ENCODE peak calls at places on chromosome 9, in six cellular contexts. One of them, this sample, is unnamed.

GRCh38 chr9:6645153-6646027 is at the start of gene GLDC:
- DNase-seq in left lung: peak; percentile 80
- DNase-seq in stomach: peak; percentile 61
- DNase-seq in psoas muscle: peak; percentile 38
- DNase-seq in right cardiac atrium: peak; percentile 73
- DNase-seq in SK-N-SH: peak; percentile 98
- DNase-seq in this sample: peak; percentile 45

GRCh38 chr9:27432308-27432707 is 91.8 kb upstream of the IFNK start:
- DNase-seq in left lung: no peak
- DNase-seq in stomach: no peak
- DNase-seq in psoas muscle: no peak
- DNase-seq in right cardiac atrium: no peak
- DNase-seq in SK-N-SH: no peak
- DNase-seq in this sample: no peak

GRCh38 chr9:133168432-133168831 is 4.7 kb upstream of the GBGT1 start:
- DNase-seq in left lung: no peak
- DNase-seq in stomach: no peak
- DNase-seq in psoas muscle: no peak
- DNase-seq in right cardiac atrium: no peak
- DNase-seq in SK-N-SH: no peak
- DNase-seq in this sample: no peak

GRCh38 chr9:116394070-116394469 is 240.5 kb downstream of the PAPPA start:
- DNase-seq in left lung: no peak
- DNase-seq in stomach: no peak
- DNase-seq in psoas muscle: no peak
- DNase-seq in right cardiac atrium: no peak
- DNase-seq in SK-N-SH: no peak
- DNase-seq in this sample: no peak

GRCh38 chr9:121541945-121542344 is 42.3 kb upstream of the GGTA1 start:
- DNase-seq in left lung: no peak
- DNase-seq in stomach: no peak
- DNase-seq in psoas muscle: no peak
- DNase-seq in right cardiac atrium: no peak
- DNase-seq in SK-N-SH: no peak
- DNase-seq in this sample: no peak

GRCh38 chr9:120161801-120162200 is 418.2 kb downstream of the CDK5RAP2 start:
- DNase-seq in left lung: no peak
- DNase-seq in stomach: no peak
- DNase-seq in psoas muscle: no peak
- DNase-seq in right cardiac atrium: no peak
- DNase-seq in SK-N-SH: no peak
- DNase-seq in this sample: no peak

GRCh38 chr9:37972346-37972745 is 68.4 kb upstream of the SLC25A51 start:
- DNase-seq in left lung: no peak
- DNase-seq in stomach: no peak
- DNase-seq in psoas muscle: no peak
- DNase-seq in right cardiac atrium: no peak
- DNase-seq in SK-N-SH: no peak
- DNase-seq in this sample: no peak

GRCh38 chr9:71490810-71491209 is 277.5 kb downstream of the CEMIP2 start:
- DNase-seq in left lung: no peak
- DNase-seq in stomach: no peak
- DNase-seq in psoas muscle: no peak
- DNase-seq in right cardiac atrium: no peak
- DNase-seq in SK-N-SH: no peak
- DNase-seq in this sample: no peak

GRCh38 chr9:130639119-130639485 is 25.3 kb upstream of the PRDM12 start:
- DNase-seq in left lung: peak; percentile 31
- DNase-seq in stomach: no peak
- DNase-seq in psoas muscle: no peak
- DNase-seq in right cardiac atrium: no peak
- DNase-seq in SK-N-SH: no peak
- DNase-seq in this sample: no peak

GRCh38 chr9:73264636-73265035 is 113.0 kb downstream of the ANXA1 start:
- DNase-seq in left lung: no peak
- DNase-seq in stomach: no peak
- DNase-seq in psoas muscle: no peak
- DNase-seq in right cardiac atrium: no peak
- DNase-seq in SK-N-SH: no peak
- DNase-seq in this sample: no peak

GRCh38 chr9:108443278-108443633 is 412.5 kb downstream of the ACTL7B start:
- DNase-seq in left lung: no peak
- DNase-seq in stomach: no peak
- DNase-seq in psoas muscle: no peak
- DNase-seq in right cardiac atrium: no peak
- DNase-seq in SK-N-SH: no peak
- DNase-seq in this sample: no peak

GRCh38 chr9:83707518-83707767 is 315 bp downstream of the UBQLN1 start:
- DNase-seq in left lung: no peak
- DNase-seq in stomach: peak; percentile 75
- DNase-seq in psoas muscle: peak; percentile 84
- DNase-seq in right cardiac atrium: no peak
- DNase-seq in SK-N-SH: no peak
- DNase-seq in this sample: no peak

GRCh38 chr9:21465859-21466518 is 16.1 kb downstream of the IFNE start:
- DNase-seq in left lung: no peak
- DNase-seq in stomach: no peak
- DNase-seq in psoas muscle: no peak
- DNase-seq in right cardiac atrium: no peak
- DNase-seq in SK-N-SH: peak; percentile 32
- DNase-seq in this sample: no peak

GRCh38 chr9:114278881-114279570 is 43.9 kb upstream of the ORM1 start:
- DNase-seq in left lung: peak; percentile 39
- DNase-seq in stomach: no peak
- DNase-seq in psoas muscle: no peak
- DNase-seq in right cardiac atrium: peak; percentile 53
- DNase-seq in SK-N-SH: no peak
- DNase-seq in this sample: no peak

GRCh38 chr9:110255064-110255416 is 1.3 kb downstream of the TXN start:
- DNase-seq in left lung: peak; percentile 75
- DNase-seq in stomach: no peak
- DNase-seq in psoas muscle: no peak
- DNase-seq in right cardiac atrium: peak; percentile 54
- DNase-seq in SK-N-SH: peak; percentile 27
- DNase-seq in this sample: no peak

GRCh38 chr9:71909887-71910601 is 949 bp downstream of the ABHD17B start:
- DNase-seq in left lung: peak; percentile 89
- DNase-seq in stomach: peak; percentile 52
- DNase-seq in psoas muscle: peak; percentile 66
- DNase-seq in right cardiac atrium: peak; percentile 83
- DNase-seq in SK-N-SH: peak; percentile 70
- DNase-seq in this sample: peak; percentile 79

GRCh38 chr9:93592389-93593021 is 16.1 kb downstream of the PHF2 start:
- DNase-seq in left lung: no peak
- DNase-seq in stomach: no peak
- DNase-seq in psoas muscle: no peak
- DNase-seq in right cardiac atrium: no peak
- DNase-seq in SK-N-SH: no peak
- DNase-seq in this sample: no peak

GRCh38 chr9:38622961-38623360 is 2.6 kb upstream of the ANKRD18A start:
- DNase-seq in left lung: no peak
- DNase-seq in stomach: no peak
- DNase-seq in psoas muscle: no peak
- DNase-seq in right cardiac atrium: no peak
- DNase-seq in SK-N-SH: no peak
- DNase-seq in this sample: no peak

GRCh38 chr9:79976501-79977444 is 405.0 kb downstream of the TLE4 start:
- DNase-seq in left lung: peak; percentile 67
- DNase-seq in stomach: no peak
- DNase-seq in psoas muscle: peak; percentile 22
- DNase-seq in right cardiac atrium: no peak
- DNase-seq in SK-N-SH: no peak
- DNase-seq in this sample: no peak

GRCh38 chr9:121648172-121648571 is 3.3 kb upstream of the DAB2IP start:
- DNase-seq in left lung: peak; percentile 20
- DNase-seq in stomach: no peak
- DNase-seq in psoas muscle: no peak
- DNase-seq in right cardiac atrium: peak; percentile 33
- DNase-seq in SK-N-SH: no peak
- DNase-seq in this sample: no peak

GRCh38 chr9:111150241-111150640 is 112.0 kb upstream of the LPAR1 start:
- DNase-seq in left lung: no peak
- DNase-seq in stomach: no peak
- DNase-seq in psoas muscle: no peak
- DNase-seq in right cardiac atrium: no peak
- DNase-seq in SK-N-SH: peak; percentile 19
- DNase-seq in this sample: no peak

GRCh38 chr9:125785187-125785840 is 38.1 kb downstream of the PBX3 start:
- DNase-seq in left lung: no peak
- DNase-seq in stomach: no peak
- DNase-seq in psoas muscle: no peak
- DNase-seq in right cardiac atrium: no peak
- DNase-seq in SK-N-SH: no peak
- DNase-seq in this sample: no peak

GRCh38 chr9:131642496-131643083 is 97.3 kb downstream of the PRRT1B start:
- DNase-seq in left lung: no peak
- DNase-seq in stomach: no peak
- DNase-seq in psoas muscle: no peak
- DNase-seq in right cardiac atrium: no peak
- DNase-seq in SK-N-SH: no peak
- DNase-seq in this sample: no peak

GRCh38 chr9:34627716-34628655 is 880 bp downstream of the ARID3C start:
- DNase-seq in left lung: no peak
- DNase-seq in stomach: no peak
- DNase-seq in psoas muscle: no peak
- DNase-seq in right cardiac atrium: no peak
- DNase-seq in SK-N-SH: no peak
- DNase-seq in this sample: no peak
- H3K4me3 ChIP-seq in left lung: peak overlapping the region; percentile 21
- H3K4me3 ChIP-seq in stomach: peak overlapping the region; percentile 46
- H3K4me3 ChIP-seq in psoas muscle: peak overlapping the region; percentile 64
- H3K4me3 ChIP-seq in right cardiac atrium: peak overlapping the region; percentile 57
- H3K4me3 ChIP-seq in SK-N-SH: peak overlapping the region; percentile 44
- H3K4me3 ChIP-seq in this sample: peak overlapping the region; percentile 51

GRCh38 chr9:4097490-4097889 is 202.4 kb downstream of the GLIS3 start:
- DNase-seq in left lung: no peak
- DNase-seq in stomach: no peak
- DNase-seq in psoas muscle: no peak
- DNase-seq in right cardiac atrium: no peak
- DNase-seq in SK-N-SH: no peak
- DNase-seq in this sample: no peak
- H3K27me3 ChIP-seq in left lung: no peaks in the 10 kb centered on the region
- H3K27me3 ChIP-seq in stomach: no peaks in the 10 kb centered on the region
- H3K27me3 ChIP-seq in psoas muscle: no peaks in the 10 kb centered on the region
- H3K27me3 ChIP-seq in right cardiac atrium: no peaks in the 10 kb centered on the region
- H3K27me3 ChIP-seq in SK-N-SH: no peaks in the 10 kb centered on the region
- H3K27me3 ChIP-seq in this sample: no peaks in the 10 kb centered on the region

GRCh38 chr9:95447660-95448420 is 68.9 kb downstream of the PTCH1 start:
- DNase-seq in left lung: no peak
- DNase-seq in stomach: no peak
- DNase-seq in psoas muscle: no peak
- DNase-seq in right cardiac atrium: no peak
- DNase-seq in SK-N-SH: no peak
- DNase-seq in this sample: no peak
- H3K27ac ChIP-seq in left lung: no peak overlapping the region
- H3K27ac ChIP-seq in stomach: peak overlapping the region; percentile 66
- H3K27ac ChIP-seq in psoas muscle: no peak overlapping the region
- H3K27ac ChIP-seq in right cardiac atrium: no peak overlapping the region
- H3K27ac ChIP-seq in SK-N-SH: no peak overlapping the region
- H3K27ac ChIP-seq in this sample: peak overlapping the region; percentile 21

DNA sequence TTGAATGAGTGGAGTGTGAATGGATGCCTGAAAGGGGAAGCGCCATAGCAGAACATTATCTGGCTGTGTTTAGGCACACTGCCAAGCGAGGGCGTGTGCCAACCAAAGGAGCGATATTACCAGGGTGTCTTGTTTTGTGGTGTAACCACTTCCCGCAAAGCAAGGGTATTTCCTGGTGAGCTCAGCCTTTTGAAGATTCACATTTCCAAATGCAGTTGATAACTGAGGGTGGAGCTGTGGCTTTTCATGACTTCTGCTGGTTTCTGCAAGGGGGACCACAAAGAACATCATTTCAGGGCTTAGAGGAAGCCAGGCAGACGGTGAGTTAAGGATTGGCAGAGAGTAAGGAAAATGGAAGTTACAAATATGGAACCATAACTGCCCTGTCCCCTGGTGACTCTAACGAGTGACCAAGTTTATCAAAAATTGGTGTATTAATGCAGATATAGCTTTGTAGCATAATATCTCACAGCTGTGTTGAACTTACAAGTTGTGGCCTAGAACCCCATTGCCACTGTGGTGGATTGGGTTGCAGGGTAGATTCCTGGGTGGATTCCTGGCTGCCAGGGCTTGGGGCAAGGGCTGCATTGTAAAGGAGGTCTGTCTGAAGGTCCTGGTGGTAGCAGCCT is 71.4 kb downstream of the RALGPS1 start:
- DNase-seq in left lung: no peak
- DNase-seq in stomach: peak; percentile 84
- DNase-seq in psoas muscle: peak; percentile 69
- DNase-seq in right cardiac atrium: peak; percentile 86
- DNase-seq in SK-N-SH: no peak
- DNase-seq in this sample: no peak
- H3K4me3 ChIP-seq in left lung: no peak overlapping the region
- H3K4me3 ChIP-seq in stomach: no peak overlapping the region
- H3K4me3 ChIP-seq in psoas muscle: no peak overlapping the region
- H3K4me3 ChIP-seq in right cardiac atrium: no peak overlapping the region
- H3K4me3 ChIP-seq in SK-N-SH: no peak overlapping the region
- H3K4me3 ChIP-seq in this sample: no peak overlapping the region

DNA sequence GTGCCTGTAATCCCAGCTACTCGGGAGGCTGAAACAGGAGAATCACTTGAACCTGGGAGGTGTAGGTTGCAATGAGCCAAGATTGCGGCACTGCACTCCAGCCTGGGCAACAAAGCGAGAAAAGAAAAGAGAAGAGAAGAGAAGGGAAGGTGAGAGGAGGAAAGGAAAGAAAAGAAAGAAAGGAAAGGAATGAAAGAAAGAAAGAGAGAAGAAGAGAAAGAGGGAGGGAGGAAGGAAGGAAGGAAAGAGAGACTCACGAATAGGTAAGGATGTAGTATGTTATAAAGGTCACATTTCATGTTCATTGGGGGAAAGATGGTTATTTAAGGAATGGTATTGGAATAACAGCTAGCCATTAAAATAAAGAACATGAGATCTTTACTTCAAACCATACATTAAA is 10.4 kb upstream of the ANP32B start:
- DNase-seq in left lung: no peak
- DNase-seq in stomach: no peak
- DNase-seq in psoas muscle: no peak
- DNase-seq in right cardiac atrium: no peak
- DNase-seq in SK-N-SH: no peak
- DNase-seq in this sample: no peak
- H3K27me3 ChIP-seq in left lung: no peaks in the 10 kb centered on the region
- H3K27me3 ChIP-seq in stomach: peaks cover 14% of the 10 kb centered on the region
- H3K27me3 ChIP-seq in psoas muscle: peaks cover 8% of the 10 kb centered on the region
- H3K27me3 ChIP-seq in right cardiac atrium: peaks cover 3% of the 10 kb centered on the region
- H3K27me3 ChIP-seq in SK-N-SH: peaks cover 15% of the 10 kb centered on the region
- H3K27me3 ChIP-seq in this sample: no peaks in the 10 kb centered on the region

This sample was measured in dorsolateral prefrontal cortex.